ENCODE peak calls at places on chromosomes 13 and 19, in five cellular contexts. B is aorta, G is AG04449, V is cardiac septum, Y is NCI-H187. K is an unnamed sample.

GRCh38 chr13:73849292-73849691 is 284.9 kb downstream of the KLF12 start:
- DNase-seq in B (no peak), G (no peak), V (no peak), Y (no peak), K (no peak)

GRCh38 chr19:34310494-34310981 is 54.5 kb upstream of the GPI start:
- DNase-seq in B (no peak), G (no peak), V (no peak), Y (no peak), K (no peak)

GRCh38 chr13:100811431-100811830 is 136.8 kb upstream of the TMTC4 start:
- DNase-seq in B (no peak), G (no peak), V (no peak), Y (no peak), K (no peak)

GRCh38 chr13:60620611-60621395 is 223.8 kb downstream of the TDRD3 start:
- DNase-seq in B (no peak), G (no peak), V (no peak), Y (no peak), K (no peak)

GRCh38 chr13:94548382-94549240 is 47.3 kb downstream of the TGDS start:
- DNase-seq in B (no peak), G (no peak), V (peak; percentile 82), Y (peak; percentile 44), K (no peak)

GRCh38 chr19:10168386-10168948 is 26.3 kb downstream of the DNMT1 start:
- DNase-seq in B (no peak), G (no peak), V (no peak), Y (no peak), K (no peak)

GRCh38 chr19:7326105-7326877 is 22.4 kb upstream of the ARHGEF18 start:
- DNase-seq in B (no peak), G (no peak), V (no peak), Y (no peak), K (no peak)

GRCh38 chr13:29619995-29620394 is 24.5 kb upstream of the SLC7A1 start:
- DNase-seq in B (no peak), G (peak; percentile 16), V (no peak), Y (no peak), K (no peak)

GRCh38 chr19:2717638-2718541 is 3.3 kb downstream of the DIRAS1 start:
- DNase-seq in B (no peak), G (no peak), V (no peak), Y (no peak), K (no peak)

GRCh38 chr19:33815410-33816340 is 19.0 kb downstream of the KCTD15 start:
- DNase-seq in B (no peak), G (no peak), V (no peak), Y (no peak), K (no peak)

GRCh38 chr19:48963371-48964204 is 1.5 kb upstream of the FTL start:
- DNase-seq in B (peak; percentile 89), G (no peak), V (peak; percentile 94), Y (no peak), K (no peak)

GRCh38 chr13:111913790-111914189 is 153.2 kb upstream of the SOX1 start:
- DNase-seq in B (no peak), G (no peak), V (no peak), Y (no peak), K (no peak)

GRCh38 chr13:63435668-63436275 is 2020.1 kb upstream of the PCDH20 start:
- DNase-seq in B (no peak), G (peak; percentile 98), V (no peak), Y (no peak), K (peak; percentile 95)

GRCh38 chr13:64928704-64929499 is 2301.2 kb downstream of the PCDH9 start:
- DNase-seq in B (no peak), G (peak; percentile 58), V (no peak), Y (no peak), K (peak; percentile 27)

GRCh38 chr13:81326913-81327312 is 986.0 kb upstream of the SPRY2 start:
- DNase-seq in B (no peak), G (no peak), V (no peak), Y (no peak), K (no peak)

GRCh38 chr13:26589754-26590153 is 32.3 kb downstream of the WASF3 start:
- DNase-seq in B (no peak), G (no peak), V (no peak), Y (no peak), K (no peak)

GRCh38 chr19:22286151-22286810 is at the start of gene ZNF729:
- DNase-seq in B (no peak), G (no peak), V (no peak), Y (no peak), K (no peak)

GRCh38 chr19:38224014-38224862 is at the start of gene DPF1:
- DNase-seq in B (no peak), G (no peak), V (no peak), Y (peak; percentile 72), K (no peak)

GRCh38 chr19:39156230-39156890 is 30.8 kb downstream of the PAK4 start:
- DNase-seq in B (no peak), G (no peak), V (no peak), Y (no peak), K (no peak)

GRCh38 chr13:35388456-35388855 is 88.0 kb downstream of the MAB21L1 start:
- DNase-seq in B (no peak), G (no peak), V (no peak), Y (no peak), K (no peak)

GRCh38 chr13:33284916-33285315 is 639 bp downstream of the STARD13 start:
- DNase-seq in B (no peak), G (no peak), V (no peak), Y (no peak), K (no peak)

GRCh38 chr19:1057185-1057857 is 9.6 kb upstream of the ARHGAP45 start:
- DNase-seq in B (no peak), G (no peak), V (no peak), Y (no peak), K (no peak)

GRCh38 chr19:54696766-54697165 is 27.5 kb upstream of the KIR3DL3 start:
- DNase-seq in B (no peak), G (no peak), V (no peak), Y (no peak), K (no peak)

GRCh38 chr19:3366761-3367571 is 583 bp downstream of the NFIC start:
- DNase-seq in B (peak; percentile 77), G (no peak), V (no peak), Y (no peak), K (no peak)

GRCh38 chr13:99657848-99658265 is 156.6 kb downstream of the TM9SF2 start:
- DNase-seq in B (peak; percentile 53), G (no peak), V (no peak), Y (no peak), K (no peak)

GRCh38 chr19:41569481-41570150 is 6.3 kb upstream of the CEACAM21 start:
- DNase-seq in B (no peak), G (no peak), V (no peak), Y (no peak), K (no peak)

GRCh38 chr13:21232196-21232595 is 55.7 kb downstream of the MRPL57 start:
- DNase-seq in B (no peak), G (no peak), V (no peak), Y (no peak), K (peak; percentile 6)

GRCh38 chr19:38233740-38234251 is 9.8 kb upstream of the DPF1 start:
- DNase-seq in B (peak; percentile 89), G (no peak), V (peak; percentile 89), Y (peak; percentile 46), K (peak; percentile 27)

GRCh38 chr13:75217949-75218348 is 264.0 kb downstream of the TBC1D4 start:
- DNase-seq in B (no peak), G (peak; percentile 92), V (no peak), Y (no peak), K (no peak)

GRCh38 chr13:46334008-46334407 is 53.0 kb downstream of the RUBCNL start:
- DNase-seq in B (no peak), G (no peak), V (no peak), Y (no peak), K (no peak)